ENCODE peak calls at places on chromosomes 13 and 19, in five cellular contexts. One of them, this sample, is unnamed. For H3K4me1, the result is how much of the 10 kb centered on the place peaks cover.

GRCh38 chr19:55579766-55580621 is 654 bp downstream of the ZNF579 start:
- DNase-seq in spleen: no peak
- DNase-seq in IMR-90: peak
- DNase-seq in thyroid gland: peak
- DNase-seq in K562: peak
- DNase-seq in this sample: peak

GRCh38 chr19:2491130-2491801 is 15.3 kb downstream of the GADD45B start:
- DNase-seq in spleen: peak
- DNase-seq in IMR-90: peak
- DNase-seq in thyroid gland: peak
- DNase-seq in K562: no peak
- DNase-seq in this sample: peak

GRCh38 chr13:50864492-50864891 is 21.0 kb upstream of the DLEU7 start:
- DNase-seq in spleen: no peak
- DNase-seq in IMR-90: no peak
- DNase-seq in thyroid gland: no peak
- DNase-seq in K562: no peak
- DNase-seq in this sample: no peak

GRCh38 chr13:76861859-76862258 is 24.3 kb downstream of the KCTD12 start:
- DNase-seq in spleen: no peak
- DNase-seq in IMR-90: no peak
- DNase-seq in thyroid gland: no peak
- DNase-seq in K562: no peak
- DNase-seq in this sample: no peak

GRCh38 chr19:7007859-7008258 is 13.4 kb downstream of the MBD3L2B start:
- DNase-seq in spleen: no peak
- DNase-seq in IMR-90: no peak
- DNase-seq in thyroid gland: no peak
- DNase-seq in K562: no peak
- DNase-seq in this sample: no peak

GRCh38 chr19:7860166-7860901 is 13.9 kb downstream of the PRR36 start:
- DNase-seq in spleen: no peak
- DNase-seq in IMR-90: no peak
- DNase-seq in thyroid gland: no peak
- DNase-seq in K562: no peak
- DNase-seq in this sample: no peak

GRCh38 chr19:48059331-48059730 is 15.5 kb upstream of the CABP5 start:
- DNase-seq in spleen: no peak
- DNase-seq in IMR-90: no peak
- DNase-seq in thyroid gland: no peak
- DNase-seq in K562: no peak
- DNase-seq in this sample: no peak

GRCh38 chr19:6273701-6274601 is 5.8 kb downstream of the MLLT1 start:
- DNase-seq in spleen: peak
- DNase-seq in IMR-90: peak
- DNase-seq in thyroid gland: peak
- DNase-seq in K562: peak
- DNase-seq in this sample: peak

GRCh38 chr13:45396548-45397095 is 21.6 kb downstream of the SLC25A30 start:
- DNase-seq in spleen: no peak
- DNase-seq in IMR-90: peak
- DNase-seq in thyroid gland: no peak
- DNase-seq in K562: no peak
- DNase-seq in this sample: no peak

GRCh38 chr19:51407631-51408131 is 9.8 kb downstream of the SIGLEC10 start:
- DNase-seq in spleen: peak
- DNase-seq in IMR-90: peak
- DNase-seq in thyroid gland: no peak
- DNase-seq in K562: peak
- DNase-seq in this sample: no peak

GRCh38 chr19:47471733-47472457 is at the start of gene SLC8A2:
- DNase-seq in spleen: no peak
- DNase-seq in IMR-90: peak
- DNase-seq in thyroid gland: no peak
- DNase-seq in K562: peak
- DNase-seq in this sample: peak

GRCh38 chr19:24140099-24140498 is 53.1 kb downstream of the ZNF254 start:
- DNase-seq in spleen: no peak
- DNase-seq in IMR-90: peak
- DNase-seq in thyroid gland: peak
- DNase-seq in K562: no peak
- DNase-seq in this sample: no peak

GRCh38 chr13:43325636-43326035 is 302.2 kb downstream of the DNAJC15 start:
- DNase-seq in spleen: no peak
- DNase-seq in IMR-90: no peak
- DNase-seq in thyroid gland: no peak
- DNase-seq in K562: no peak
- DNase-seq in this sample: no peak

GRCh38 chr19:47427241-47428176 is 8.2 kb upstream of the MEIS3 start:
- DNase-seq in spleen: peak
- DNase-seq in IMR-90: peak
- DNase-seq in thyroid gland: peak
- DNase-seq in K562: peak
- DNase-seq in this sample: peak

GRCh38 chr19:45154064-45154827 is 6.5 kb downstream of the NKPD1 start:
- DNase-seq in spleen: no peak
- DNase-seq in IMR-90: peak
- DNase-seq in thyroid gland: no peak
- DNase-seq in K562: peak
- DNase-seq in this sample: no peak

GRCh38 chr13:46479691-46480090 is 73.3 kb upstream of the LRCH1 start:
- DNase-seq in spleen: no peak
- DNase-seq in IMR-90: no peak
- DNase-seq in thyroid gland: no peak
- DNase-seq in K562: no peak
- DNase-seq in this sample: no peak

GRCh38 chr19:55622242-55622969 is 2.0 kb downstream of the ZNF784 start:
- DNase-seq in spleen: peak
- DNase-seq in IMR-90: no peak
- DNase-seq in thyroid gland: no peak
- DNase-seq in K562: peak
- DNase-seq in this sample: no peak

GRCh38 chr19:39870171-39870971 is 24.2 kb upstream of the FBL start:
- DNase-seq in spleen: no peak
- DNase-seq in IMR-90: no peak
- DNase-seq in thyroid gland: no peak
- DNase-seq in K562: peak
- DNase-seq in this sample: no peak

GRCh38 chr13:60759499-60759898 is 362.5 kb downstream of the TDRD3 start:
- DNase-seq in spleen: no peak
- DNase-seq in IMR-90: no peak
- DNase-seq in thyroid gland: peak
- DNase-seq in K562: no peak
- DNase-seq in this sample: no peak

GRCh38 chr19:16301999-16302694 is 22.5 kb upstream of the KLF2 start:
- DNase-seq in spleen: no peak
- DNase-seq in IMR-90: peak
- DNase-seq in thyroid gland: no peak
- DNase-seq in K562: no peak
- DNase-seq in this sample: no peak

GRCh38 chr19:55304980-55305379 is 20.2 kb downstream of the TMEM150B start:
- DNase-seq in spleen: no peak
- DNase-seq in IMR-90: no peak
- DNase-seq in thyroid gland: no peak
- DNase-seq in K562: no peak
- DNase-seq in this sample: no peak

GRCh38 chr19:35013820-35014754 is 14.0 kb downstream of the GRAMD1A start:
- DNase-seq in spleen: peak
- DNase-seq in IMR-90: no peak
- DNase-seq in thyroid gland: no peak
- DNase-seq in K562: no peak
- DNase-seq in this sample: no peak

GRCh38 chr13:113964251-113964995 is 9.5 kb downstream of the C13orf46 start:
- DNase-seq in spleen: peak
- DNase-seq in IMR-90: no peak
- DNase-seq in thyroid gland: no peak
- DNase-seq in K562: no peak
- DNase-seq in this sample: no peak

GRCh38 chr13:66037096-66037495 is 1193.0 kb downstream of the PCDH9 start:
- DNase-seq in spleen: no peak
- DNase-seq in IMR-90: no peak
- DNase-seq in thyroid gland: no peak
- DNase-seq in K562: no peak
- DNase-seq in this sample: no peak

DNA sequence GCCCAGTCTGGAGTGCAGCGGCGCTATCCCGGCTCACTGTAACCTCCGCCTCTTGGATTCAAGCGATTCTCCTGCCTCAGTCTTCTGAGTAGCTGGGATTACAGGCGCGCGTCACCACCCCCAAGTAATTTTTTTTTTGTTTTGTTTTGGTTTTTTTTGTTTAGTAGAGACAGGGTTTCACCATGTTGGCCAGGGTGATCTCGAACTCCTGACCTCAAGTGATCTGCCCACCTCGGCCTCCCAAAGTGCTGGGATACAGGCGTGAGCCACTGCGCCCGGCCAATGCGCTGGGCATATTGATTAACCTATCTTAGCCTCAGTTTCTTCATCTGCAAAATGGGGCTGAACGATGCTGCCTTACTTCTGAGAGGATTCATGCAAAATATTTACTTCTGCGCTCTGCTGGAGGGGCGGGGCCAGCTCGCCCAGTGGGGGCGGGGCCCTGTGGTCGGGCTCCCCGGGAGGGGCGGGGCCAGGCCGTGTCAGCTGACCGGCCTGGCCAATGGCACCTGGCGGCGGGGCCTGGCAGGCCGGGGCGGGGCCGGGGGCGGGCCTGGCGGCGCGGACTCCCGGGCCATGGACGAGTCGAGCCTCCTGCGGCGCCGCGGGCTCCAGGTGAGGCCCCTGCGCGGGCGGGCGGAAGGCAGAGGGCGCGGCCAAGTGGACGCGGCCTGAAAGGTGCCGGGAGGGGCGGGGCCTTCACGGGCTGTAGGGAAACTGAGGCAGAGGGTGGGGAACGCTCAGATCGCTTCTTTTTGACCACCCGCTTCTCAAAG is at the start of gene MAST3:
- DNase-seq in spleen: peak
- DNase-seq in IMR-90: peak
- DNase-seq in thyroid gland: peak
- DNase-seq in K562: peak
- DNase-seq in this sample: peak
- TF ChIP-seq POLR2A in spleen: no peak
- TF ChIP-seq POLR2A in IMR-90: no peak
- TF ChIP-seq POLR2A in thyroid gland: no peak
- TF ChIP-seq POLR2A in K562: no peak
- TF ChIP-seq POLR2A in this sample: no peak

GRCh38 chr19:15245370-15246197 is 13.3 kb upstream of the EPHX3 start:
- DNase-seq in spleen: no peak
- DNase-seq in IMR-90: no peak
- DNase-seq in thyroid gland: no peak
- DNase-seq in K562: no peak
- DNase-seq in this sample: no peak
- H3K4me1 ChIP-seq in spleen: half or more
- H3K4me1 ChIP-seq in IMR-90: under half
- H3K4me1 ChIP-seq in thyroid gland: under half
- H3K4me1 ChIP-seq in K562: under half
- H3K4me1 ChIP-seq in this sample: under half

DNA sequence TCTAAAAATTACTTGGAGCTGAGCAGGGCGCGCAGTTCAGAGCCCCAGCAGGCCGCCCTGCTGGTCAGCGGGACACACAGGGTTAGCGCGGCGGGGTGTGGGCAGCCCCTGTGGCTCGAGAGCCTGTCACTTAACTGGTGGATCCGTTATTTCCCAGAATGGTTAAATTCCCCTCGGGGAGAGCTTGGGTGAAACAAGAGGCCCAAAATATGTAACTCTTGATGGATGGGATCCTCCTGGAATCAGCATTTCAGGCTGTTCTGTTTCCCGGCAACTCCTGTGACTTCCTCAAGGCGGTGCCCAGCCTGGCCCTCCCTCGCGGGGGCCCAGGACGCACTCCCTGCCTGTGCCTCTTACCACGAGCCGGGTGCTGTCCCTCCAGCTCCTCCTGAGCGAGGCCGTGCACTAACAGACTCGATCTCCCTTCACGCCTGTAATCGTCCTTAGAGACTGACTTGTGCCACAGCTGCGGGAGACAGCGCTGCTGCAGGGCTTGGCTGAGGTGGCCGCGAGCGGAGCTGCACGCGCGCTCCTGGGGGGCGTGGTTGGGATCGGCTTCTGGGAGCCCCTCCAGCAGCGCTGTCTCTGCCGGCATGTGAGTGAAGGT is 9.7 kb downstream of the PTBP1 start:
- DNase-seq in spleen: no peak
- DNase-seq in IMR-90: no peak
- DNase-seq in thyroid gland: no peak
- DNase-seq in K562: peak
- DNase-seq in this sample: no peak
- TF ChIP-seq CTCF in spleen: no peak
- TF ChIP-seq CTCF in IMR-90: no peak
- TF ChIP-seq CTCF in thyroid gland: no peak
- TF ChIP-seq CTCF in K562: no peak
- TF ChIP-seq CTCF in this sample: no peak

DNA sequence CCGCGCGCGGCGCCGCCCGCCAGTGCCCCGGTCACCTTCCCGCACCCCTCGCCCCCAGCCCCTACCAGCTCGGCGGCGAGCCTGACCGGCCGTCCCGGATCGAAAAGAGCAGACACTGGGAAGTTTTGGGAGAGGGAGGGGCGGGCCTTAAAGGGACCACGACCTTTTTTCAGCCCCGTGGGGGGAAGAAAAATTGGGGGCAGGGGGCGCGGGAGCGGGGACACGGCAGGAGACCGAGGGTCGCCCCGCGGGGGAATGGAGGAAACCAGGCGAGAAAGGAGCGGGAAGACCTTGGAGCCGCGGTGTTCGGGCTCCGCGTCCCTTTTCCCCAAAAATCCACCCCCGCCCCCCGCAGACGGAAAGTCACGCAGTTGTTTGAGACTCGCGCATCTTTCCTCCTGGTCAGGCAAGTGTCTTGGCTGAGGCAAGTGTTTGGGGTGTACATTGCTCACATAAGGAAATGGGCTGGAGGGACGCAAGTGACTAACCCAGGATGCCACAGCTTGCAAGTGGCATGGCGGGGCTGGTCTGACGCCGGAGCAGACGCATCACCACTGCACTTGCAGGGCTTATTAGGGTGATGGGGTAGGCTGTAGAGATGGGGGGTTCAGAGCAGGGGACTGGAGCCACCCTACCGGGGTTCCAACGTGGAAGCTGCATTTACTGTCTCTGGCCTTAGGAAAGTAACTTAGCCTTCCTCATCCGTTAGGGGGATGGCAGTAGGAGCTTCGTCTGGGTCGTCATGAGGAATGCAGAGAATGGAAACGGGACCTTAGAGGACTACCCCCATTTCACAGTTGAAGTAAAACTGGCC is 2.7 kb upstream of the HNRNPL start:
- DNase-seq in spleen: peak
- DNase-seq in IMR-90: peak
- DNase-seq in thyroid gland: peak
- DNase-seq in K562: peak
- DNase-seq in this sample: peak
- TF ChIP-seq POLR2A in spleen: peak
- TF ChIP-seq POLR2A in IMR-90: peak
- TF ChIP-seq POLR2A in thyroid gland: no peak
- TF ChIP-seq POLR2A in K562: peak
- TF ChIP-seq POLR2A in this sample: no peak

This sample was measured in uterus.